ENCODE peak calls at places on chromosome 22, in nine cellular contexts. Z is upper lobe of right lung, S is foreskin fibroblast, P is ovary, M is cardiac muscle cell, V is fibroblast of pulmonary artery, Y is RWPE2, U is astrocyte of the spinal cord, F is fibroblast of lung. A is an unnamed sample.

GRCh38 chr22:36613958-36614357 is 85.0 kb upstream of the EIF3D start:
- DNase-seq in V (peak), Z (no peak), S (no peak), P (no peak), U (no peak), M (peak), Y (no peak), F (no peak), A (peak)

GRCh38 chr22:18927020-18927419 is 9.1 kb downstream of the PRODH start:
- DNase-seq in U (no peak), Y (no peak), M (no peak), S (no peak), P (no peak), Z (no peak), V (no peak), F (no peak), A (no peak)

GRCh38 chr22:23532756-23533155 is 47.3 kb downstream of the IGLL1 start:
- DNase-seq in M (no peak), F (no peak), Y (no peak), V (no peak), S (no peak), Z (peak), U (no peak), P (peak), A (no peak)

GRCh38 chr22:38873469-38874411 is 1.7 kb upstream of the CBX6 start:
- DNase-seq in P (no peak), V (no peak), Y (no peak), U (no peak), S (no peak), Z (no peak), M (no peak), F (no peak), A (no peak)

GRCh38 chr22:45579306-45579705 is 76.6 kb downstream of the FBLN1 start:
- DNase-seq in P (no peak), Z (no peak), F (no peak), M (no peak), S (no peak), V (no peak), Y (no peak), U (no peak), A (no peak)

GRCh38 chr22:25817092-25817943 is 75.3 kb downstream of the MYO18B start:
- DNase-seq in M (no peak), F (no peak), Z (no peak), S (no peak), V (no peak), U (no peak), P (no peak), Y (no peak), A (no peak)

GRCh38 chr22:24730864-24731263 is 43.7 kb downstream of the PIWIL3 start:
- DNase-seq in M (no peak), Z (no peak), P (no peak), Y (no peak), S (no peak), U (no peak), F (no peak), V (no peak), A (no peak)

GRCh38 chr22:31272522-31273446 is 19.5 kb downstream of the PIK3IP1 start:
- DNase-seq in Z (no peak), Y (no peak), V (peak), P (no peak), M (peak), U (peak), S (peak), F (peak), A (peak)

GRCh38 chr22:21677606-21678443 is 12.0 kb downstream of the PPIL2 start:
- DNase-seq in F (no peak), Y (no peak), V (no peak), M (no peak), P (no peak), U (no peak), Z (no peak), S (no peak), A (no peak)

GRCh38 chr22:46996595-46997310 is 234.3 kb downstream of the TBC1D22A start:
- DNase-seq in S (no peak), V (no peak), M (no peak), U (no peak), F (no peak), Z (no peak), P (no peak), Y (no peak), A (no peak)
- TF ChIP-seq CTCF in S (peak), V (no peak), M (no peak), U (no peak), F (no peak), Z (no peak), P (no peak), Y (peak), A (peak)

GRCh38 chr22:50169181-50169759 is 1.3 kb upstream of the PANX2 start:
- DNase-seq in U (no peak), S (no peak), F (no peak), M (peak), Z (no peak), V (no peak), Y (no peak), P (peak), A (no peak)
- H3K4me3 ChIP-seq in U (no peak), S (peak), F (no peak), M (peak), Z (peak), V (no peak), Y (peak), P (peak), A (no peak)

GRCh38 chr22:37635157-37635556 is 4.3 kb upstream of the SH3BP1 start:
- DNase-seq in F (no peak), Z (no peak), M (no peak), P (no peak), U (no peak), S (no peak), Y (no peak), V (no peak), A (no peak)
- TF ChIP-seq CTCF in F (no peak), Z (no peak), M (no peak), P (no peak), U (no peak), S (no peak), Y (no peak), V (no peak), A (no peak)

DNA sequence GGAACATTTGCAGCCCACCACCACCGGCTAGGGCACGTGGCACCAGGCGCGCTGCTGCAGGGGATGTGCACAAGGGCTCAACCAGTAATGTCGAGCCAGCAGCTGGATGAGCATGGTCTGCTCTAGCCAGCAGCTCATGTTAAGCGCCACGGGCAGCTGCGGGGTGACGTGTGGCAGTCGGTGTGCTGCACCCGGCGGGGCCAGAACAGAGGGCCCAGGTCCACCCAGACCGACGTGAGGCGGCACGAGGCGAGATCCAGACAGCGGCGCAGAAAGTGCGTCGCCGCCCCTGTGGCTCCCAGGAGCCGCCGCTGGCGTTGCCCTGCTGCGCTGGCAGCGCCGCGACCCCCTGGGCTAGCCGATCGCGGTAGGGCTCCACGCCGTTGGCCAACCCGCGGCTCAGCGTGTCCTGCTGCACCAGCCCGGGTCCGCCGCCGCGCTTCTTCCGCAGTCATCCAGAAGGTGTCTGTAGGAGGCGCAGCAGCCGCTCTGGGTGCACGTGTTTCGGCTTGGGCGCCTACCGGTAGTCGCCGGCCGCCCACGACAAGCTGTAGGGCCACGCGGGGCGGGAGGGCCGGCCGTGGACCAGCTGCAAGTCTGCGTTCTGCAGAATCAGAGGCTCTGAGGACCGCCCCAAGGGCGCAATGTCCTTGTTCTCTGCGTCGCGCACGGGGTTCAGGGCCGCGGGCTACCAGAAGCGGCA is 4.6 kb upstream of the GALR3 start:
- DNase-seq in P (peak), U (peak), V (peak), S (peak), Y (no peak), F (peak), Z (peak), M (peak), A (peak)
- H3K4me3 ChIP-seq in P (peak), U (no peak), V (peak), S (peak), Y (no peak), F (no peak), Z (peak), M (peak), A (no peak)

DNA sequence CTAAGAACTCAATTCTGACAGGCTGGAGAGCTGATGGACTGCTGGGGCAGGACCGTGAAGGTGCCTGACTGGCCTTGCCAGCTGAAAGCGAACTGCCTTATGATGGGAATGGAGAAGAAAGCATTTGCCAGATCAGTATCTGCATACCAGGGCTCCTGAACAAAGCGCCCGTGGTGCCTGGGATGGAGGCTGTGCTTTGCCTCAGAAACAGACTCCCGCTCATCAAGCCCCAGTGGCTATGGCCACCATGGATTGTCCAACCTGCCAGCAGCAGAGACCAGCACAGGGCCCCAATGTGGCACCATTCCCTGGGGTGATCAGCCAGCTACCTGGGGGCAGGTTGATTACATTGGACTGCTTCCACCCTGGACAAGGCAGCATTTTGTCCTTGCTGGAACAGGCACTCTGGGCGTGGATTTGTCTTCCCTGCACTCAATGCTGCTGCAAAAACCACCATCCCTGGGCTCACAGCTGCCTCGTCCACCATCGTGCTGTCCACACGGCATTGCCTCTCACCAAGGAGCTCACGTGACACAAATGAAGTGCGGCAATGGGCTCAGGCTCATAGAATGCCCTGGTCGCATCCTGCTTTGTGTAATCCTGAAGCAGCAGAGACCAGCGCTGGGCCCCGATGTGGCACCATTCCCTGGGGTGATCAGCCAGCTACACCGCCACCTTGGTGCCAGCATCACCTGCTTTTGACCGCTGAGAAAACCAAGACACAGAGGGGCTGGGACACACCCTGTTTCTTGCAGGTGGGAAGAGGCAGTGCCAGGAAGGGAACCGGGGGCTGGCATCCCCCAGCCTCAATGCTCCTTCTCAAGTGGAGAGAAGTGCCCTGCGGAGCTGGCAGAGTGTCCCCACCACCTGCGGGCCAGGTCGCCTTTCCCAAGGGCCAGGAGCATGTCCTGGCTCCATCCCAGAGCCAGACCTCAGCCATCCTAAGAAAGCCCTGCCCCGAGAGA is 1367.5 kb downstream of the BRD1 start:
- DNase-seq in U (no peak), F (no peak), V (no peak), Z (peak), M (no peak), P (no peak), S (no peak), Y (no peak), A (no peak)
- TF ChIP-seq CTCF in U (no peak), F (no peak), V (no peak), Z (no peak), M (no peak), P (no peak), S (no peak), Y (no peak), A (no peak)